ENCODE peak calls at places on chromosomes 13 and 19, in five cellular contexts. P is tibial nerve, Y is suprapubic skin, V is uterus, L is stomach. K is an unnamed sample.

GRCh38 chr19:35843676-35844481 is 8.4 kb downstream of the NPHS1 start:
- DNase-seq in V (no peak), L (peak; percentile 56), Y (no peak), P (no peak), K (no peak)

GRCh38 chr13:109151696-109152095 is 522.3 kb downstream of the MYO16 start:
- DNase-seq in L (no peak), V (no peak), Y (no peak), P (no peak), K (no peak)

GRCh38 chr19:2542341-2543069 is 66.6 kb downstream of the GADD45B start:
- DNase-seq in Y (no peak), L (no peak), P (no peak), V (no peak), K (no peak)

GRCh38 chr13:39353988-39354387 is 249.0 kb downstream of the LHFPL6 start:
- DNase-seq in P (no peak), V (no peak), L (no peak), Y (no peak), K (no peak)

GRCh38 chr13:44120814-44121505 is 241.3 kb downstream of the LACC1 start:
- DNase-seq in L (no peak), P (no peak), V (no peak), Y (no peak), K (no peak)

GRCh38 chr13:104442541-104442940 is 1376.3 kb upstream of the SLC10A2 start:
- DNase-seq in L (no peak), Y (no peak), P (no peak), V (no peak), K (no peak)

GRCh38 chr13:23722726-23723453 is 152.7 kb downstream of the TNFRSF19 start:
- DNase-seq in L (no peak), P (no peak), Y (no peak), V (no peak), K (no peak)

GRCh38 chr19:49058592-49058991 is 1.0 kb upstream of the CGB7 start:
- DNase-seq in L (no peak), P (no peak), V (no peak), Y (no peak), K (no peak)

GRCh38 chr19:29678484-29679106 is 13.3 kb downstream of the PLEKHF1 start:
- DNase-seq in P (peak; percentile 72), Y (no peak), V (peak; percentile 89), L (no peak), K (no peak)

GRCh38 chr19:5831152-5831551 is 8.3 kb downstream of the FUT6 start:
- DNase-seq in V (no peak), L (no peak), Y (no peak), P (no peak), K (no peak)

GRCh38 chr19:7927605-7928333 is 1.8 kb upstream of the CTXN1 start:
- DNase-seq in Y (no peak), L (no peak), P (no peak), V (no peak), K (peak; percentile 92)

GRCh38 chr19:8630796-8631424 is 477 bp downstream of the NFILZ start:
- DNase-seq in L (no peak), P (no peak), Y (no peak), V (no peak), K (no peak)

GRCh38 chr13:66657165-66657895 is 572.8 kb downstream of the PCDH9 start:
- DNase-seq in L (peak; percentile 80), Y (no peak), V (peak; percentile 24), P (peak; percentile 8), K (no peak)

GRCh38 chr19:48424694-48425219 is 21.0 kb upstream of the GRWD1 start:
- DNase-seq in Y (no peak), L (no peak), V (no peak), P (no peak), K (no peak)

GRCh38 chr13:96780105-96780504 is 214.2 kb downstream of the OXGR1 start:
- DNase-seq in Y (no peak), L (no peak), P (no peak), V (no peak), K (no peak)

GRCh38 chr19:55080121-55080914 is 4.6 kb downstream of the EPS8L1 start:
- DNase-seq in V (peak; percentile 44), Y (no peak), L (peak; percentile 48), P (no peak), K (no peak)

GRCh38 chr19:32465176-32465575 is 59.6 kb downstream of the DPY19L3 start:
- DNase-seq in Y (no peak), V (no peak), P (no peak), L (no peak), K (no peak)

GRCh38 chr19:32469796-32470195 is 64.2 kb downstream of the DPY19L3 start:
- DNase-seq in Y (no peak), P (no peak), L (no peak), V (no peak), K (no peak)

GRCh38 chr19:32459199-32459865 is 53.8 kb downstream of the DPY19L3 start:
- DNase-seq in L (no peak), P (no peak), Y (no peak), V (no peak), K (no peak)

GRCh38 chr19:32460476-32460875 is 54.9 kb downstream of the DPY19L3 start:
- DNase-seq in L (no peak), P (no peak), V (no peak), Y (no peak), K (no peak)

GRCh38 chr19:32464279-32464678 is 58.7 kb downstream of the DPY19L3 start:
- DNase-seq in Y (no peak), L (no peak), P (no peak), V (no peak), K (no peak)
- TF ChIP-seq CTCF in Y (no peak), L (no peak), P (no peak), V (no peak), K (peak; percentile 81)

GRCh38 chr19:33238750-33239149 is 13.1 kb upstream of the SLC7A10 start:
- DNase-seq in V (no peak), L (no peak), P (no peak), Y (no peak), K (peak; percentile 57)

GRCh38 chr19:33234736-33235135 is 9.1 kb upstream of the SLC7A10 start:
- DNase-seq in Y (no peak), P (no peak), L (no peak), V (no peak), K (peak; percentile 48)

GRCh38 chr19:33235996-33236350 is 10.3 kb upstream of the SLC7A10 start:
- DNase-seq in Y (no peak), P (no peak), L (no peak), V (no peak), K (no peak)

GRCh38 chr19:33235269-33235995 is 9.8 kb upstream of the SLC7A10 start:
- DNase-seq in L (peak; percentile 92), V (peak; percentile 59), Y (peak; percentile 92), P (peak; percentile 92), K (no peak)

GRCh38 chr19:33236696-33237390 is 11.2 kb upstream of the SLC7A10 start:
- DNase-seq in V (no peak), P (no peak), Y (no peak), L (no peak), K (no peak)
- TF ChIP-seq CTCF in V (no peak), P (no peak), Y (no peak), L (no peak), K (no peak)

GRCh38 chr13:113454936-113455335 is 1.6 kb upstream of the ADPRHL1 start:
- DNase-seq in Y (no peak), V (no peak), L (no peak), P (no peak), K (no peak)
- TF ChIP-seq CTCF in Y (no peak), V (no peak), L (no peak), P (no peak), K (no peak)

DNA sequence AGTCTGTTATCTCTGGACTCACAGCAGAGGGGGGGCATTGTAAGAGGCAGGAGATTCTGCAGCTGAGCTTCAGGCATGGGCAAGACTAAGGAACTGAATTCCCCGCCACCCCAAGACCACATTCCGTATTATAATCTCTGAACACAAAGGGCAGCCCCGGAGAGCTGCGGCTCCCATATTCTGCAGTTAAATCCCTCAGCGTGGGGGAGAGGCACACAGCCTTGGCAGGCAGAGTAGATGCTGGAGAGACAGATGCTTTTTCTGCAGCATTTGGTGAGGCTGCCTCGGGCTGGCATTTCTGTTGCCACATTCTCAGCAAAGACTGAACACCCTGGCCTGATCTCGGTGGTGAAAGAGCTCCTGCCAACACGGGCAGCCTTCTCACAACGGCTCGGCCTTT is 12.9 kb downstream of the CHAF1A start:
- DNase-seq in Y (no peak), L (no peak), P (no peak), V (peak; percentile 28), K (no peak)
- TF ChIP-seq CTCF in Y (no peak), L (no peak), P (no peak), V (no peak), K (no peak)

DNA sequence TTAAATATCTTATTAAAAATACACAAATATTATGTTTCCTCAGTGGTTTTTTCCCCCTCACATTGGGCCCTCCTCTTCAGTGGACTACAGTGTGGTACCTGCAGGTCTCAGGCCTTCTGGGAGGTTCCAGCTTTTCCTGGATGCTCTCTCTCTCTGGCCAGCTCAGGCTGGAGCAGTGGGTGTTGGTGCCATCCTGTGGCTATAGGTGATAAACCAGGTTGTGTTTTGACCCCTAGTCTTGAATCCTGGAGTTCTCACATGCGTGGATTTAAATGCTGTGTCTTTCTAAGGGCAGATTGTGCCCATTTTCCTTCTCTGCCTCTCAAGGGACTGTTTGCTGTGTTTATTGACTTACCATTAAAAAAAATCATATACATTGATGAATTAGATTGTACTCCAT is 41.2 kb upstream of the ZNF527 start:
- DNase-seq in V (no peak), Y (no peak), P (no peak), L (no peak), K (no peak)
- TF ChIP-seq CTCF in V (no peak), Y (no peak), P (no peak), L (no peak), K (peak; percentile 51)

GRCh38 chr13:74883834-74884233 is 598.1 kb downstream of the TBC1D4 start:
- DNase-seq in Y (no peak), P (no peak), L (no peak), V (no peak), K (no peak)
- TF ChIP-seq CTCF in Y (no peak), P (no peak), L (no peak), V (no peak), K (peak; percentile 63)

DNA sequence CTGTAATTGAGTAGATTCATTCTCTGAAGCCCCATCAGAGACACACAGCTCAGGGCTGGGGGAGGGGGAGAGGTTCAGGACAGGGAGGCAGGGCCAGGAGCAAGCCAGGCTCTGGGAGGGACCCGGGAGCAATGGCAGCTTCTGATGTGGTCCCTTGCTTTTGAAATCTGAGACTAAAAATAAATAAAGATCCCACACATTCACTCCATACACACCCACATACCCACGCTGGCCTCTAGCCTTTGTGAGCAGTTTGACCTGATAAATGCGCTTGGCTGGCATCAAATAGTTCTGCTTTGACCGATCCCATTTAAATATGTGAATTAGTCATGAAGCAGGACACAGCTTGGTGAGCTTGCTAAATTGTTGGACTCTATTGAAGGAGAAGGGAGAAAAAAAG is 32.9 kb downstream of the GSX1 start:
- DNase-seq in P (no peak), V (no peak), L (no peak), Y (no peak), K (no peak)
- TF ChIP-seq CTCF in P (no peak), V (no peak), L (no peak), Y (no peak), K (no peak)

DNA sequence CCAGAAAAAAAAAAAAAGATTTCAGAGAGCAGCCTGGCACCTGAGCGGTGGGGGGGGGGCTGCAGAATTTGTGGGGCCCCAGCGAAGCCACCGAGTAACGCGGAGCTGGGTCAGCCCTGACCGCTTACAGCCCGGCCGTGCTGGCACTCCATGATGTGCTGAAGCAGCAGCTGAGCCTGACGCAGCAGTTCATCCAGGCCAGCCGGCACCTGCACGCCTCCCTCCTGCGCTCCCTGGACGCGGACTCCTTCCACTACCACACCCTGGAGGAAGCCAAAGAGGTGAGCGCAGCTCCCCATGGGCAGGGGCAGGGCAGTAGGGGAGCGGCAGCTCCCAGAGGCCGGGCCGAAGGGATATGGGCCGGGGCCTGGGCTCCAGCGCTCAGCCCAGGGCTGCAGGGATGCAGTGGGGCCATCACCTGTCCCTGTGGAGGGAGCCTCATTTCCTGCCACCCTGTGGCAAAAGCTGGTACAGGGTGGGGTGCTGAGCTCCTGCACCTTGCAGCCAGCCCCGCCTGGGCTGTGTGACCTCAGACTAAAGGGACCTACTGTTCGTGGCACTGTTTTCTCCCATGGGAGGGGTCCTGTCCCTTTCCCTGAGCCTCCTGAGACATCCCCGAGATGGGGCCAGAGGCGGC is 18.3 kb downstream of the C19orf44 start:
- DNase-seq in V (no peak), Y (no peak), L (no peak), P (no peak), K (no peak)
- TF ChIP-seq CTCF in V (no peak), Y (no peak), L (no peak), P (no peak), K (no peak)